ENCODE peak calls at places on chromosomes 1 and 21, in five cellular contexts. One of them, this sample, is unnamed.

GRCh38 chr1:66381626-66382275 is 152.2 kb upstream of the SGIP1 start:
- DNase-seq in activated CD4-positive, alpha-beta T cell treated with anti-CD3 and anti-CD28 coated beads for 36 hours: no peak
- DNase-seq in GM20000: no peak
- DNase-seq in G401: no peak
- DNase-seq in stimulated activated naive B cell treated with anti-CD40 and anti-IgM and Interleukin-4, amounts not matched to agents 10 μg/mL and 1 μg/mL and 100 μg/mL, for 72 hours: no peak
- DNase-seq in this sample: no peak

GRCh38 chr1:53685272-53686051 is 53.5 kb downstream of the GLIS1 start:
- DNase-seq in G401: peak; percentile 83
- DNase-seq in GM20000: no peak
- DNase-seq in activated CD4-positive, alpha-beta T cell treated with anti-CD3 and anti-CD28 coated beads for 36 hours: no peak
- DNase-seq in stimulated activated naive B cell treated with anti-CD40 and anti-IgM and Interleukin-4, amounts not matched to agents 10 μg/mL and 1 μg/mL and 100 μg/mL, for 72 hours: no peak
- DNase-seq in this sample: peak; percentile 42

GRCh38 chr1:93804412-93804811 is 74.6 kb downstream of the DNTTIP2 start:
- DNase-seq in stimulated activated naive B cell treated with anti-CD40 and anti-IgM and Interleukin-4, amounts not matched to agents 10 μg/mL and 1 μg/mL and 100 μg/mL, for 72 hours: no peak
- DNase-seq in activated CD4-positive, alpha-beta T cell treated with anti-CD3 and anti-CD28 coated beads for 36 hours: no peak
- DNase-seq in GM20000: no peak
- DNase-seq in G401: no peak
- DNase-seq in this sample: peak; percentile 94

GRCh38 chr1:34113362-34113761 is 51.7 kb downstream of the CSMD2 start:
- DNase-seq in G401: no peak
- DNase-seq in activated CD4-positive, alpha-beta T cell treated with anti-CD3 and anti-CD28 coated beads for 36 hours: no peak
- DNase-seq in GM20000: no peak
- DNase-seq in stimulated activated naive B cell treated with anti-CD40 and anti-IgM and Interleukin-4, amounts not matched to agents 10 μg/mL and 1 μg/mL and 100 μg/mL, for 72 hours: no peak
- DNase-seq in this sample: no peak

GRCh38 chr1:15959424-15959823 is 16.5 kb downstream of the ZBTB17 start:
- DNase-seq in GM20000: no peak
- DNase-seq in G401: no peak
- DNase-seq in activated CD4-positive, alpha-beta T cell treated with anti-CD3 and anti-CD28 coated beads for 36 hours: no peak
- DNase-seq in stimulated activated naive B cell treated with anti-CD40 and anti-IgM and Interleukin-4, amounts not matched to agents 10 μg/mL and 1 μg/mL and 100 μg/mL, for 72 hours: no peak
- DNase-seq in this sample: no peak

GRCh38 chr1:155166006-155166372 is 7.1 kb downstream of the KRTCAP2 start:
- DNase-seq in activated CD4-positive, alpha-beta T cell treated with anti-CD3 and anti-CD28 coated beads for 36 hours: no peak
- DNase-seq in G401: no peak
- DNase-seq in stimulated activated naive B cell treated with anti-CD40 and anti-IgM and Interleukin-4, amounts not matched to agents 10 μg/mL and 1 μg/mL and 100 μg/mL, for 72 hours: no peak
- DNase-seq in GM20000: no peak
- DNase-seq in this sample: no peak

GRCh38 chr1:203282720-203283542 is 22.4 kb upstream of the BTG2 start:
- DNase-seq in G401: peak; percentile 80
- DNase-seq in GM20000: no peak
- DNase-seq in activated CD4-positive, alpha-beta T cell treated with anti-CD3 and anti-CD28 coated beads for 36 hours: no peak
- DNase-seq in stimulated activated naive B cell treated with anti-CD40 and anti-IgM and Interleukin-4, amounts not matched to agents 10 μg/mL and 1 μg/mL and 100 μg/mL, for 72 hours: peak; percentile 47
- DNase-seq in this sample: no peak

GRCh38 chr1:238485906-238486219 is 595.1 kb upstream of the ZP4 start:
- DNase-seq in activated CD4-positive, alpha-beta T cell treated with anti-CD3 and anti-CD28 coated beads for 36 hours: no peak
- DNase-seq in G401: no peak
- DNase-seq in stimulated activated naive B cell treated with anti-CD40 and anti-IgM and Interleukin-4, amounts not matched to agents 10 μg/mL and 1 μg/mL and 100 μg/mL, for 72 hours: no peak
- DNase-seq in GM20000: no peak
- DNase-seq in this sample: no peak

GRCh38 chr21:40685121-40685630 is 161.8 kb downstream of the DSCAM start:
- DNase-seq in GM20000: no peak
- DNase-seq in G401: peak; percentile 34
- DNase-seq in activated CD4-positive, alpha-beta T cell treated with anti-CD3 and anti-CD28 coated beads for 36 hours: no peak
- DNase-seq in stimulated activated naive B cell treated with anti-CD40 and anti-IgM and Interleukin-4, amounts not matched to agents 10 μg/mL and 1 μg/mL and 100 μg/mL, for 72 hours: no peak
- DNase-seq in this sample: no peak

GRCh38 chr1:9286556-9286955 is 6.1 kb upstream of the SPSB1 start:
- DNase-seq in GM20000: no peak
- DNase-seq in G401: no peak
- DNase-seq in stimulated activated naive B cell treated with anti-CD40 and anti-IgM and Interleukin-4, amounts not matched to agents 10 μg/mL and 1 μg/mL and 100 μg/mL, for 72 hours: no peak
- DNase-seq in activated CD4-positive, alpha-beta T cell treated with anti-CD3 and anti-CD28 coated beads for 36 hours: no peak
- DNase-seq in this sample: no peak

GRCh38 chr1:22778408-22778807 is 67.8 kb downstream of the EPHB2 start:
- DNase-seq in G401: no peak
- DNase-seq in stimulated activated naive B cell treated with anti-CD40 and anti-IgM and Interleukin-4, amounts not matched to agents 10 μg/mL and 1 μg/mL and 100 μg/mL, for 72 hours: no peak
- DNase-seq in activated CD4-positive, alpha-beta T cell treated with anti-CD3 and anti-CD28 coated beads for 36 hours: no peak
- DNase-seq in GM20000: no peak
- DNase-seq in this sample: no peak

This sample was measured in astrocyte.